ENCODE peak calls at places on chromosomes 1 and 21, in four cellular contexts. V is nucleus accumbens; C is NCI-H510A treated with DMSO at 0.1 percent for 48 hours; E is activated naive CD4-positive, alpha-beta T cell treated with anti-CD3 and anti-CD28 coated beads, Interleukin-2, amount 10 ng/mL, durations not matched to agents 7 days and 5 days. K is an unnamed sample.

GRCh38 chr1:94281361-94282142 is 44.2 kb upstream of the ARHGAP29 start:
- DNase-seq in V (no peak), C (no peak), E (no peak), K (no peak)

GRCh38 chr21:34157456-34158025 is 84.2 kb downstream of the MRPS6 start:
- DNase-seq in V (no peak), C (no peak), E (no peak), K (no peak)

GRCh38 chr1:175287377-175287776 is 94.8 kb upstream of the KIAA0040 start:
- DNase-seq in V (no peak), C (no peak), E (peak), K (no peak)

GRCh38 chr1:28921286-28921869 is 7.0 kb downstream of the EPB41 start:
- DNase-seq in V (no peak), C (no peak), E (no peak), K (no peak)

GRCh38 chr1:43934279-43934985 is 831 bp downstream of the ARTN start:
- DNase-seq in V (peak), C (peak), E (peak), K (peak)

GRCh38 chr1:209926045-209926444 is 12.0 kb upstream of the SYT14 start:
- DNase-seq in V (no peak), C (peak), E (no peak), K (no peak)

GRCh38 chr1:47684518-47684917 is 246.7 kb downstream of the FOXD2 start:
- DNase-seq in V (no peak), C (no peak), E (no peak), K (no peak)

GRCh38 chr1:180778782-180779398 is 133.8 kb upstream of the KIAA1614 start:
- DNase-seq in V (no peak), C (peak), E (peak), K (no peak)

GRCh38 chr21:32083175-32083574 is 195.7 kb downstream of the MIS18A start:
- DNase-seq in V (no peak), C (no peak), E (no peak), K (no peak)

GRCh38 chr1:161930064-161930463 is 93.6 kb downstream of the OLFML2B start:
- DNase-seq in V (no peak), C (no peak), E (no peak), K (no peak)

GRCh38 chr1:200153277-200154055 is 126.0 kb downstream of the NR5A2 start:
- DNase-seq in V (no peak), C (no peak), E (peak), K (no peak)

GRCh38 chr1:23772049-23772853 is 6.0 kb upstream of the PITHD1 start:
- DNase-seq in V (peak), C (peak), E (peak), K (peak)

GRCh38 chr1:61746768-61747167 is 4.5 kb downstream of the PATJ start:
- DNase-seq in V (no peak), C (no peak), E (no peak), K (no peak)

GRCh38 chr1:204426035-204426436 is 14.4 kb upstream of the PPP1R15B start:
- DNase-seq in V (no peak), C (no peak), E (no peak), K (peak)

GRCh38 chr1:61588736-61589381 is 136.1 kb downstream of the TM2D1 start:
- DNase-seq in V (no peak), C (peak), E (peak), K (peak)

GRCh38 chr1:54384471-54384870 is 21.7 kb downstream of the SSBP3 start:
- DNase-seq in V (no peak), C (no peak), E (no peak), K (no peak)

GRCh38 chr1:7281821-7282220 is 489.3 kb upstream of the VAMP3 start:
- DNase-seq in V (no peak), C (no peak), E (no peak), K (no peak)

GRCh38 chr1:91900538-91900937 is 14.6 kb upstream of the TGFBR3 start:
- DNase-seq in V (no peak), C (no peak), E (no peak), K (no peak)

GRCh38 chr1:44619261-44619900 is 54.9 kb downstream of the TMEM53 start:
- DNase-seq in V (no peak), C (peak), E (no peak), K (no peak)

GRCh38 chr1:63847308-63847910 is 73.6 kb downstream of the ROR1 start:
- DNase-seq in V (no peak), C (no peak), E (no peak), K (no peak)

GRCh38 chr1:86502721-86503430 is 34.1 kb downstream of the CLCA1 start:
- DNase-seq in V (no peak), C (no peak), E (no peak), K (peak)

GRCh38 chr1:10687782-10688408 is 108.6 kb downstream of the CASZ1 start:
- DNase-seq in V (no peak), C (no peak), E (no peak), K (no peak)

K was measured in adrenal gland.